ENCODE peak calls at places on chromosomes 2 and 18, in nine cellular contexts. M is CD8-positive, alpha-beta T cell; Z is posterior vena cava; G is MM.1S; V is breast epithelium; K is stimulated activated naive CD4-positive, alpha-beta T cell treated with Interleukin-2 at 50 U/mL for 16 hours; N is AG09309; X is GM13977; Q is AG10803. T is an unnamed sample.

GRCh38 chr18:59198215-59198614 is 21.7 kb upstream of the GRP start:
- DNase-seq in M (no peak), Z (no peak), G (no peak), V (no peak), K (no peak), N (no peak), X (no peak), Q (no peak), T (no peak)

GRCh38 chr2:3479430-3480320 is 39.7 kb downstream of the ADI1 start:
- DNase-seq in M (no peak), Z (peak), G (no peak), V (no peak), K (no peak), N (no peak), X (no peak), Q (no peak), T (no peak)

GRCh38 chr2:29747786-29748470 is 173.5 kb downstream of the ALK start:
- DNase-seq in M (no peak), Z (no peak), G (no peak), V (no peak), K (no peak), N (peak), X (no peak), Q (peak), T (no peak)

GRCh38 chr18:68666316-68666715 is 48.6 kb downstream of the TMX3 start:
- DNase-seq in M (no peak), Z (no peak), G (no peak), V (no peak), K (no peak), N (no peak), X (no peak), Q (no peak), T (no peak)

GRCh38 chr2:23361185-23361584 is 23.8 kb upstream of the KLHL29 start:
- DNase-seq in M (no peak), Z (no peak), G (no peak), V (no peak), K (no peak), N (no peak), X (no peak), Q (no peak), T (no peak)

GRCh38 chr2:150778828-150779227 is 291.4 kb upstream of the RND3 start:
- DNase-seq in M (no peak), Z (no peak), G (no peak), V (no peak), K (no peak), N (no peak), X (no peak), Q (no peak), T (no peak)

GRCh38 chr2:202102425-202103005 is 29.5 kb downstream of the KIAA2012 start:
- DNase-seq in M (no peak), Z (no peak), G (no peak), V (no peak), K (no peak), N (no peak), X (no peak), Q (no peak), T (no peak)

GRCh38 chr2:26772064-26773001 is 8.2 kb downstream of the SLC35F6 start:
- DNase-seq in M (peak), Z (peak), G (no peak), V (peak), K (no peak), N (no peak), X (no peak), Q (peak), T (peak)

GRCh38 chr2:241011296-241011600 is 12.8 kb downstream of the SNED1 start:
- DNase-seq in M (no peak), Z (peak), G (no peak), V (peak), K (no peak), N (no peak), X (no peak), Q (no peak), T (peak)

GRCh38 chr2:70566906-70567305 is 13.3 kb upstream of the TGFA start:
- DNase-seq in M (no peak), Z (no peak), G (no peak), V (no peak), K (no peak), N (no peak), X (no peak), Q (no peak), T (no peak)

GRCh38 chr18:70468861-70469570 is 180.2 kb downstream of the SOCS6 start:
- DNase-seq in M (no peak), Z (no peak), G (no peak), V (no peak), K (no peak), N (no peak), X (no peak), Q (no peak), T (no peak)

GRCh38 chr2:134799936-134800335 is 38.5 kb upstream of the ACMSD start:
- DNase-seq in M (no peak), Z (no peak), G (no peak), V (no peak), K (no peak), N (no peak), X (no peak), Q (no peak), T (no peak)

GRCh38 chr2:20565101-20565622 is 85.7 kb downstream of the HS1BP3 start:
- DNase-seq in M (no peak), Z (peak), G (no peak), V (no peak), K (no peak), N (no peak), X (no peak), Q (no peak), T (no peak)

GRCh38 chr18:13703899-13704298 is 22.5 kb downstream of the FAM210A start:
- DNase-seq in M (no peak), Z (no peak), G (no peak), V (no peak), K (no peak), N (no peak), X (no peak), Q (no peak), T (no peak)

GRCh38 chr2:85024372-85025047 is 53.5 kb downstream of the KCMF1 start:
- DNase-seq in M (no peak), Z (no peak), G (no peak), V (no peak), K (no peak), N (no peak), X (no peak), Q (no peak), T (no peak)

GRCh38 chr18:28115149-28115550 is 61.8 kb downstream of the CDH2 start:
- DNase-seq in M (no peak), Z (no peak), G (no peak), V (no peak), K (no peak), N (peak), X (no peak), Q (peak), T (no peak)

GRCh38 chr2:84640386-84640785 is 124.1 kb downstream of the DNAH6 start:
- DNase-seq in M (no peak), Z (no peak), G (no peak), V (no peak), K (no peak), N (no peak), X (no peak), Q (no peak), T (no peak)

GRCh38 chr2:240431276-240431662 is 4.2 kb upstream of the GPC1 start:
- DNase-seq in M (no peak), Z (no peak), G (no peak), V (no peak), K (no peak), N (no peak), X (no peak), Q (no peak), T (peak)

GRCh38 chr2:29165362-29166236 is 50.4 kb downstream of the CLIP4 start:
- DNase-seq in M (no peak), Z (no peak), G (no peak), V (no peak), K (no peak), N (peak), X (no peak), Q (peak), T (no peak)

GRCh38 chr2:60104514-60105501 is 448.6 kb downstream of the BCL11A start:
- DNase-seq in M (no peak), Z (no peak), G (no peak), V (no peak), K (no peak), N (no peak), X (no peak), Q (peak), T (no peak)

GRCh38 chr18:30763913-30764350 is 278.6 kb downstream of the DSC3 start:
- DNase-seq in M (no peak), Z (no peak), G (no peak), V (no peak), K (no peak), N (no peak), X (no peak), Q (no peak), T (no peak)

GRCh38 chr2:229445013-229445412 is 173.9 kb upstream of the PID1 start:
- DNase-seq in M (no peak), Z (peak), G (no peak), V (peak), K (no peak), N (peak), X (no peak), Q (peak), T (peak)

GRCh38 chr18:21958256-21958655 is 211.1 kb upstream of the GATA6 start:
- DNase-seq in M (no peak), Z (no peak), G (no peak), V (no peak), K (no peak), N (no peak), X (no peak), Q (no peak), T (no peak)

GRCh38 chr2:31335921-31336570 is 78.5 kb downstream of the XDH start:
- DNase-seq in M (no peak), Z (no peak), G (no peak), V (peak), K (no peak), N (peak), X (no peak), Q (peak), T (no peak)

GRCh38 chr2:67923696-67924095 is 139.1 kb downstream of the C1D start:
- DNase-seq in M (no peak), Z (no peak), G (no peak), V (no peak), K (no peak), N (no peak), X (no peak), Q (no peak), T (no peak)

GRCh38 chr2:197615033-197615652 is 60.2 kb downstream of the RFTN2 start:
- DNase-seq in M (no peak), Z (no peak), G (peak), V (no peak), K (no peak), N (no peak), X (no peak), Q (no peak), T (no peak)

GRCh38 chr18:10304853-10305252 is 149.6 kb upstream of the APCDD1 start:
- DNase-seq in M (no peak), Z (no peak), G (no peak), V (no peak), K (no peak), N (peak), X (no peak), Q (peak), T (no peak)

T was measured in kidney.